ENCODE peak calls at places on chromosome 6, in five cellular contexts. One of them, this sample, is unnamed.

GRCh38 chr6:2739335-2739734 is 11.4 kb downstream of the MYLK4 start:
- DNase-seq in adrenal gland: no peak
- DNase-seq in sigmoid colon: no peak
- DNase-seq in body of pancreas: no peak
- DNase-seq in prostate gland: no peak
- DNase-seq in this sample: peak

GRCh38 chr6:2264932-2265331 is 19.5 kb upstream of the GMDS start:
- DNase-seq in sigmoid colon: no peak
- DNase-seq in body of pancreas: no peak
- DNase-seq in adrenal gland: no peak
- DNase-seq in prostate gland: no peak
- DNase-seq in this sample: no peak

GRCh38 chr6:15309611-15310283 is 63.9 kb downstream of the JARID2 start:
- DNase-seq in body of pancreas: no peak
- DNase-seq in sigmoid colon: no peak
- DNase-seq in prostate gland: no peak
- DNase-seq in adrenal gland: no peak
- DNase-seq in this sample: no peak

GRCh38 chr6:17179246-17180073 is 77.6 kb downstream of the STMND1 start:
- DNase-seq in adrenal gland: no peak
- DNase-seq in prostate gland: no peak
- DNase-seq in body of pancreas: no peak
- DNase-seq in sigmoid colon: no peak
- DNase-seq in this sample: no peak

GRCh38 chr6:138677538-138677937 is 96.0 kb upstream of the CCDC28A start:
- DNase-seq in adrenal gland: no peak
- DNase-seq in body of pancreas: no peak
- DNase-seq in sigmoid colon: no peak
- DNase-seq in prostate gland: no peak
- DNase-seq in this sample: no peak

GRCh38 chr6:98579941-98580340 is 254.4 kb upstream of the POU3F2 start:
- DNase-seq in body of pancreas: no peak
- DNase-seq in adrenal gland: no peak
- DNase-seq in prostate gland: no peak
- DNase-seq in sigmoid colon: no peak
- DNase-seq in this sample: no peak

GRCh38 chr6:92934625-92935024 is 484.7 kb downstream of the EPHA7 start:
- DNase-seq in sigmoid colon: no peak
- DNase-seq in prostate gland: no peak
- DNase-seq in body of pancreas: no peak
- DNase-seq in adrenal gland: no peak
- DNase-seq in this sample: no peak

GRCh38 chr6:42449917-42450313 is 1.8 kb downstream of the TRERF1 start:
- DNase-seq in prostate gland: no peak
- DNase-seq in adrenal gland: no peak
- DNase-seq in sigmoid colon: no peak
- DNase-seq in body of pancreas: no peak
- DNase-seq in this sample: no peak

GRCh38 chr6:43972915-43973304 is 154.3 kb downstream of the MRPL14 start:
- DNase-seq in prostate gland: peak
- DNase-seq in adrenal gland: peak
- DNase-seq in body of pancreas: peak
- DNase-seq in sigmoid colon: peak
- DNase-seq in this sample: no peak

GRCh38 chr6:159042824-159043181 is 2.0 kb downstream of the TAGAP start:
- DNase-seq in body of pancreas: no peak
- DNase-seq in prostate gland: no peak
- DNase-seq in sigmoid colon: no peak
- DNase-seq in adrenal gland: no peak
- DNase-seq in this sample: no peak

GRCh38 chr6:159044899-159045727 is at the start of gene TAGAP:
- DNase-seq in body of pancreas: peak
- DNase-seq in adrenal gland: peak
- DNase-seq in prostate gland: peak
- DNase-seq in sigmoid colon: peak
- DNase-seq in this sample: peak

GRCh38 chr6:159043986-159044385 is 805 bp downstream of the TAGAP start:
- DNase-seq in body of pancreas: no peak
- DNase-seq in prostate gland: no peak
- DNase-seq in adrenal gland: no peak
- DNase-seq in sigmoid colon: no peak
- DNase-seq in this sample: no peak

GRCh38 chr6:159042003-159042823 is 2.6 kb downstream of the TAGAP start:
- DNase-seq in sigmoid colon: peak
- DNase-seq in adrenal gland: peak
- DNase-seq in body of pancreas: peak
- DNase-seq in prostate gland: peak
- DNase-seq in this sample: peak

DNA sequence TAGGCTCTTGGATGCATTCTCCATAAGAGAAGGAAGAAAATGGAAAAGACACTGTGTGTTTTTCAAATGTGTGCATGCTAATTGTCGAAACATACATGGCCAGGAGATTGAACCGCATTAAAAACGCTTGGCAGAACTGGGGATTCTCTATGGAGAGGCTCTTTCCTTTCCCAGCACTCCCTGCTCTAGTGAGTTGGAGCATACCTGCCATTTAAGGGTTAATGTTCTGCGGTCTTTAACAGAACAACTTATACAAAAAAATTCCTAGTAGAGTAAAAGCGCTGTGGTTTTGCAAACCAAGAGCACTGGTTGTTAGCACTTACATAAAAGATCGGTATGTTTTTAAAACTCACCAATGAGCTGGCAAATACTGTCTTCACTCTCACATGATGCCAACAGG is 1.6 kb downstream of the TAGAP start:
- DNase-seq in body of pancreas: no peak
- DNase-seq in adrenal gland: no peak
- DNase-seq in prostate gland: no peak
- DNase-seq in sigmoid colon: no peak
- DNase-seq in this sample: no peak
- TF ChIP-seq POLR2A in body of pancreas: no peak
- TF ChIP-seq POLR2A in adrenal gland: no peak
- TF ChIP-seq POLR2A in prostate gland: no peak
- TF ChIP-seq POLR2A in sigmoid colon: no peak
- TF ChIP-seq POLR2A in this sample: no peak

DNA sequence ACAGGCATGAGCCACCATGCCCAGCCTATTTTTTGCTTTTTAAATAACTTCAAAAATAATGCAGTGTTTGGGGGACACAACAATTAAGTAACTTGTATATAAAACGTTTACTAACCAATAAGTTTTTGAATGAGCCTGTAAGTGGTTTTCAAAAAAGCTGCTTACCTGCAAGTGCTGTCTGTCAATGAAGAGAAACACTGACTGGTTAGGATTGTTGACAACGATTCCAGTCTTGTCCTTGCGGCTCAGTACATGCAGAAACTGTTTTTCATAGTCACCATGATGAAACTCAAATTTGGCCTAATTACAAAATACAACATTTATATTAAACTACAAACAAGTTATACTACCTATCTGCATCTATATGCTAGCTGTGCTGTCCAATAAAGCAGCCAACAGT is 10.3 kb downstream of the C6orf62 start:
- DNase-seq in prostate gland: no peak
- DNase-seq in sigmoid colon: no peak
- DNase-seq in body of pancreas: no peak
- DNase-seq in adrenal gland: no peak
- DNase-seq in this sample: no peak
- TF ChIP-seq POLR2A in prostate gland: no peak
- TF ChIP-seq POLR2A in sigmoid colon: no peak
- TF ChIP-seq POLR2A in body of pancreas: no peak
- TF ChIP-seq POLR2A in adrenal gland: no peak
- TF ChIP-seq POLR2A in this sample: no peak

DNA sequence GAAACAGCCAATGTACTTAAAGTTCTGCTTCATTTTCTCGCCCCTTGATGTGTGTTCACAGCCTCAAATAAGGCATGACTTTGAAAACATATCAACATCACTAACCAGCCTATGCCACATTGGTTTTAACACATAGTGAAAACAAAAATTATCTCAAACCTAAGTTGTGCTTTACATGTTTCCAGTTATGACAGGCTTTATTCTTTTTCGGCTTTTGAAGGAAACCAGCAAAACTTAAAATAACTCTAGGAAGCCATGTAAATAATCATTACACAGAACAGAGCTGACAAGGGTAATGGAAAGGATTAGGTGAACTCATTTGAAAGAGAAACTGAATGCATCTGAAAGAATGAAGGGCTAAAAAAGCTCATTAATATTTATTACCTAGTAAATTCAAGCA is 42.1 kb downstream of the BMP5 start:
- DNase-seq in sigmoid colon: no peak
- DNase-seq in adrenal gland: no peak
- DNase-seq in body of pancreas: no peak
- DNase-seq in prostate gland: no peak
- DNase-seq in this sample: no peak
- TF ChIP-seq POLR2A in sigmoid colon: no peak
- TF ChIP-seq POLR2A in adrenal gland: no peak
- TF ChIP-seq POLR2A in body of pancreas: no peak
- TF ChIP-seq POLR2A in prostate gland: no peak
- TF ChIP-seq POLR2A in this sample: no peak

DNA sequence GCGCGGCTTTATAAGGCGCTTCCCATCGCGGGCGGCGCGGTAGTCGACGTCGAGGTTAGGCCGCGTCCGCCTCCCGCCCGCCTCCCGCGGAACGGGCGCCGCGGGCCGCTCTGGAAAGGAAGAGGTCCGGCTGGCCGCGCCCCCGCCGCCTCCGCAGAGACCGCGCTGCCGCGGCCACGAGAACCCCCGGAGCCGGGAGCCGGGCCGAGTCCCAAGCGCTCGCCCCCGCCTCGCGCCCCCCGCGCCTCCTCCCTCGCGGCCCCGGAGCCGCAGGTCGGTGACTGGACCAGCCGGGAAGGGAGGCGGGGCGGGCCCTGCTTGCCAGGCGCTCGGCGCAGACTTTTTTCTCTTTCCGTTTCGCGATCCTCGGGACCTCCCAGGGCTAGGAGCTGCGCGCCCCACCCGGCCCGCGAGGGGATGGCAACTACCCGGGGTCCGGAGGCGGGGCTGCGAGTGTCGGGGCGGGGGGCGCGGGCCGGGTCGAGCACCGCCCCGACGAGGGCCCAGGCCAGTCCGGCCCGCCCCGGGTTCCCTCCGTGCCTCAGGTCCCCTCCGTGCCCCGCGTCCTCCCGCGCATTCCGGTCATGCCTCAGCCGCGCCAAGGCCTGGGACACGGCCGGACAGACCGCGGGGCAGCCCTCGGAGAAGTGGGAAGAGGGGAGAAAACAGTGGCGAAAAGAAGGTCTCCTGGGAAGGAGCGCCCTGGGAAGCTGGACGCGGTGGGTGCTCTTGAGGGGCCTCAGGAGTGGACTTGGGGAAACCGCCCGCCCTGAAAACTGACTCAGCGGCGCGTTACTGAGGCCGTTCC is 421 bp upstream of the PXDC1 start:
- DNase-seq in sigmoid colon: peak
- DNase-seq in body of pancreas: peak
- DNase-seq in adrenal gland: peak
- DNase-seq in prostate gland: peak
- DNase-seq in this sample: peak
- TF ChIP-seq POLR2A in sigmoid colon: no peak
- TF ChIP-seq POLR2A in body of pancreas: peak
- TF ChIP-seq POLR2A in adrenal gland: no peak
- TF ChIP-seq POLR2A in prostate gland: peak
- TF ChIP-seq POLR2A in this sample: no peak

This sample was measured in erythroblast.